ENCODE peak calls at places on chromosomes 13 and 19, in five cellular contexts. Y is CD8-positive, alpha-beta memory T cell; O is heart right ventricle; T is AG04450; B is WERI-Rb-1. K is an unnamed sample.

GRCh38 chr13:114259974-114260373 is 21.4 kb upstream of the UPF3A start:
- DNase-seq in O (no peak), T (no peak), Y (no peak), B (no peak), K (no peak)

GRCh38 chr13:58852076-58852475 is 1220.5 kb downstream of the PCDH17 start:
- DNase-seq in T (no peak), Y (no peak), O (no peak), B (no peak), K (no peak)

GRCh38 chr13:40200273-40200978 is 466.0 kb downstream of the FOXO1 start:
- DNase-seq in T (no peak), Y (no peak), O (no peak), B (no peak), K (no peak)

GRCh38 chr13:33908111-33908510 is 90.2 kb downstream of the RFC3 start:
- DNase-seq in T (no peak), B (no peak), Y (no peak), O (no peak), K (no peak)

GRCh38 chr19:4225902-4226301 is 3.4 kb upstream of the EBI3 start:
- DNase-seq in B (no peak), O (no peak), T (no peak), Y (no peak), K (peak; percentile 13)

GRCh38 chr19:34363094-34363493 is 1.9 kb upstream of the GPI start:
- DNase-seq in Y (no peak), B (no peak), T (no peak), O (no peak), K (peak; percentile 75)

GRCh38 chr13:40206241-40207109 is 460.0 kb downstream of the FOXO1 start:
- DNase-seq in O (no peak), T (no peak), B (no peak), Y (peak; percentile 54), K (no peak)

GRCh38 chr13:82330499-82330898 is 1551.8 kb downstream of the SLITRK1 start:
- DNase-seq in O (no peak), B (no peak), T (no peak), Y (no peak), K (peak; percentile 8)

GRCh38 chr13:84187626-84188025 is 305.4 kb upstream of the SLITRK1 start:
- DNase-seq in Y (no peak), T (no peak), O (no peak), B (no peak), K (no peak)

GRCh38 chr19:41226053-41226873 is 7.2 kb downstream of the AXL start:
- DNase-seq in B (peak; percentile 65), T (peak; percentile 85), O (peak; percentile 61), Y (no peak), K (peak; percentile 91)

GRCh38 chr19:15379996-15380647 is 535 bp upstream of the AKAP8 start:
- DNase-seq in T (no peak), B (peak; percentile 89), Y (no peak), O (peak; percentile 49), K (no peak)

GRCh38 chr19:15260939-15261338 is 28.7 kb upstream of the EPHX3 start:
- DNase-seq in Y (no peak), B (no peak), O (no peak), T (no peak), K (peak; percentile 83)

GRCh38 chr13:83780201-83780600 is 102.1 kb downstream of the SLITRK1 start:
- DNase-seq in O (no peak), Y (no peak), B (peak; percentile 30), T (no peak), K (peak; percentile 11)

GRCh38 chr19:44869728-44870470 is 21.2 kb upstream of the TOMM40 start:
- DNase-seq in Y (peak; percentile 13), O (peak; percentile 71), T (peak; percentile 46), B (no peak), K (no peak)

GRCh38 chr13:111407381-111408131 is 87.1 kb downstream of the TEX29 start:
- DNase-seq in Y (no peak), T (no peak), O (no peak), B (no peak), K (no peak)

GRCh38 chr19:13981988-13982501 is 24.1 kb downstream of the RFX1 start:
- DNase-seq in T (no peak), B (no peak), O (no peak), Y (no peak), K (peak; percentile 40)

GRCh38 chr19:49558591-49558990 is 21.8 kb downstream of the NOSIP start:
- DNase-seq in O (no peak), B (no peak), Y (no peak), T (no peak), K (no peak)
- H3K4me3 ChIP-seq in O (peak overlapping the region; percentile 12), B (no peak overlapping the region), Y (peak overlapping the region; percentile 89), T (no peak overlapping the region), K (no peak overlapping the region)

GRCh38 chr19:22118132-22118531 is 65.8 kb downstream of the ZNF257 start:
- DNase-seq in Y (no peak), B (no peak), O (no peak), T (no peak), K (no peak)

DNA sequence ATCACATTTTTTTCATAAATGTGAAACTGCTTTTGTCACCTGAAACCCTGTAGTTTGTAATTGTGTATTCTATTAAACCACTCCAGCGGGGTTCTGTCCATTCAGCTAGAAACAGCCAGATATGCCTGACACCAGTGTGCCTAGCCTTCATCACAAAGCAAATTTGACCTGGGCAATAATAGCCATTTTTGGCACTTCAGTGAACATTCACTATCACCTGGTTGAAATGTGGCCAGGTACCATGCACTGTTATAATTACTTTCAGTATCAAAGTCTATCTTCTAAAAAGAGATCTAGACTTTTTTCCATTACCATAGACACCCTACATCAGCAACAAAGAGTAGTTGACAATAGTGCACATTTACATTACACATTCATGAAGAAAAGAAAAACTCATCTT is 64.5 kb downstream of the ZNF257 start:
- DNase-seq in B (no peak), T (no peak), Y (no peak), O (no peak), K (no peak)
- H3K4me3 ChIP-seq in B (no peak overlapping the region), T (no peak overlapping the region), Y (no peak overlapping the region), O (no peak overlapping the region), K (no peak overlapping the region)

DNA sequence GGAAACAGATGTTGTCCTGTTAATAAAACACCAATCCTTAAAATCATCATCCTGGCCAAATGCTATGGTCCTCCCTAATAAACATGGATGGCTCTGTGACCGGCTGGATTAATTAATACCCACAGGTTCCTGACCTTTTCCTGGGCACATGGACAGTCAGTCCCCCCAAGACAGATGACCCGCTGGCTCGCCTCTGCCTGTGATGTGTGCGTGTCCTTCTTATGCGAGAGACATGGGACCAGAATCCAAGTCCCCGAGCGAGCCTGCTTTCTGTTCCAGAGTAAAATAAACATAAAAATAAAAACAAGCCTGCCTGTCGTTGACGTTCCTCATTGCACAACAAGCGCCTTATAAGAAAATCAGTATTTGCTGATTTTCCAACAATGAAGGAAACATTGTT is 378.3 kb upstream of the TSHZ3 start:
- DNase-seq in T (no peak), Y (no peak), O (no peak), B (no peak), K (no peak)
- H3K4me3 ChIP-seq in T (no peak overlapping the region), Y (no peak overlapping the region), O (no peak overlapping the region), B (no peak overlapping the region), K (no peak overlapping the region)

GRCh38 chr13:27806744-27807387 is 14.6 kb downstream of the GSX1 start:
- DNase-seq in T (no peak), B (no peak), O (no peak), Y (no peak), K (peak; percentile 75)
- H3K4me3 ChIP-seq in T (no peak overlapping the region), B (no peak overlapping the region), O (no peak overlapping the region), Y (no peak overlapping the region), K (no peak overlapping the region)

GRCh38 chr13:20814224-20814910 is 40.6 kb upstream of the EEF1AKMT1 start:
- DNase-seq in B (peak; percentile 88), Y (no peak), T (peak; percentile 91), O (peak; percentile 83), K (no peak)
- H3K4me3 ChIP-seq in B (no peak overlapping the region), Y (no peak overlapping the region), T (peak overlapping the region; percentile 35), O (no peak overlapping the region), K (no peak overlapping the region)

GRCh38 chr13:45885194-45885593 is 33.6 kb upstream of the SIAH3 start:
- DNase-seq in B (no peak), T (no peak), O (no peak), Y (no peak), K (no peak)
- H3K4me3 ChIP-seq in B (no peak overlapping the region), T (no peak overlapping the region), O (no peak overlapping the region), Y (no peak overlapping the region), K (no peak overlapping the region)

K was measured in H7.